ENCODE peak calls at places on chromosomes 1 and 21, in four cellular contexts. V is astrocyte of the cerebellum, T is astrocyte of the spinal cord, S is tibial artery. C is an unnamed sample.

GRCh38 chr1:47262787-47263413 is 30.9 kb upstream of the TAL1 start:
- DNase-seq in V (peak; percentile 16), T (peak; percentile 32), S (no peak), C (peak; percentile 36)

GRCh38 chr1:63116016-63116415 is 206.4 kb upstream of the FOXD3 start:
- DNase-seq in V (no peak), T (no peak), S (no peak), C (no peak)

GRCh38 chr1:168304865-168305264 is 24.2 kb downstream of the TBX19 start:
- DNase-seq in V (no peak), T (no peak), S (no peak), C (no peak)

GRCh38 chr21:15564907-15565306 is 164.9 kb upstream of the USP25 start:
- DNase-seq in V (no peak), T (no peak), S (no peak), C (no peak)

GRCh38 chr1:44110916-44111315 is 7.7 kb upstream of the KLF17 start:
- DNase-seq in V (no peak), T (no peak), S (no peak), C (no peak)

GRCh38 chr1:51548986-51549619 is 30.0 kb upstream of the EPS15 start:
- DNase-seq in V (no peak), T (no peak), S (no peak), C (peak; percentile 58)

GRCh38 chr1:82391712-82392111 is 591.0 kb downstream of the ADGRL2 start:
- DNase-seq in V (no peak), T (no peak), S (no peak), C (no peak)

GRCh38 chr21:19510653-19511052 is 1107.1 kb upstream of the TMPRSS15 start:
- DNase-seq in V (no peak), T (no peak), S (no peak), C (no peak)

GRCh38 chr1:97332716-97333115 is 588.1 kb downstream of the DPYD start:
- DNase-seq in V (peak; percentile 38), T (peak; percentile 82), S (no peak), C (peak; percentile 73)

GRCh38 chr1:233972951-233973635 is 68.6 kb downstream of the SLC35F3 start:
- DNase-seq in V (no peak), T (no peak), S (no peak), C (no peak)

DNA sequence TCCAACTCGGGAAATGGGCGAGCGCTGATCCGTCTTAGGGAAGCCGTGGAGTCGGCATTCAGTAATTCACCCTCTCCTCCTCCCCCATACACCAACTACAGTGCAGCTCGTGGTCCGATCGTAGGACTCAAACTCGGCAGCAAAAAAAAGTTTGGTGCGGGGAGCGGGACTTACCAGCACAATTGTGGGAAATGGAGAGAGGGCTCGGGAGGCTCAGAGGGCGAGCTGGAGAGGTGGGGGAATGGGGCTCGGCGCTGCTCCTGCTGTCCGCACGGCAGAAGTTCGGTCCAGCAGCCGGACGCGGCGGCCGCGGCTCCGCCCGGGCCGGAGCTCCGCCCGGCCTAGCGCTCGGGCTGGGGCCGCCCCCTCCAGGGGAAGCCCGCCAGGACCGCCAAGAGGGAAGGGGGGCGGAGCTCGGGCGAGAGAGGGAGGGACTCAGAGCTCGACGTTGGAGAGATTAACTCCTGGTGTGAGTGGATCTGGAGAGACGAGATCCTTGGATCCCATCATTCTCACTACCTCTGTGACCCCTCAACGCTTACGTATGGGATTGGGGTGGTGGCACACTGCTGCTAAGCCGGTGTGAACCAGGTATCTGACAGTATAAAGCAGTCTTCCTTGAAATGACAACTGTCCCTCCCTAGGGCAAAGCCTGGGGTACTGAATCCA is 744 bp upstream of the PIAS3 start:
- DNase-seq in V (peak; percentile 63), T (peak; percentile 89), S (peak; percentile 96), C (peak; percentile 87)
- TF ChIP-seq CTCF in V (no peak), T (no peak), S (peak; percentile 18), C (no peak)

GRCh38 chr21:44485796-44486195 is 30.5 kb downstream of the LRRC3 start:
- DNase-seq in V (no peak), T (no peak), S (no peak), C (no peak)
- H3K4me3 ChIP-seq in V (no peak overlapping the region), T (peak overlapping the region; percentile 8), S (no peak overlapping the region), C (peak overlapping the region; percentile 53)

GRCh38 chr1:228960705-228961104 is 225.4 kb downstream of the RHOU start:
- DNase-seq in V (no peak), T (no peak), S (no peak), C (no peak)
- TF ChIP-seq CTCF in V (no peak), T (no peak), S (no peak), C (no peak)

GRCh38 chr21:42655797-42656770 is 2.7 kb downstream of the PDE9A start:
- DNase-seq in V (no peak), T (no peak), S (no peak), C (no peak)
- H3K4me3 ChIP-seq in V (no peak overlapping the region), T (no peak overlapping the region), S (no peak overlapping the region), C (no peak overlapping the region)

GRCh38 chr1:101463195-101463594 is 226.4 kb downstream of the S1PR1 start:
- DNase-seq in V (no peak), T (no peak), S (no peak), C (peak; percentile 29)
- TF ChIP-seq CTCF in V (no peak), T (no peak), S (no peak), C (no peak)

DNA sequence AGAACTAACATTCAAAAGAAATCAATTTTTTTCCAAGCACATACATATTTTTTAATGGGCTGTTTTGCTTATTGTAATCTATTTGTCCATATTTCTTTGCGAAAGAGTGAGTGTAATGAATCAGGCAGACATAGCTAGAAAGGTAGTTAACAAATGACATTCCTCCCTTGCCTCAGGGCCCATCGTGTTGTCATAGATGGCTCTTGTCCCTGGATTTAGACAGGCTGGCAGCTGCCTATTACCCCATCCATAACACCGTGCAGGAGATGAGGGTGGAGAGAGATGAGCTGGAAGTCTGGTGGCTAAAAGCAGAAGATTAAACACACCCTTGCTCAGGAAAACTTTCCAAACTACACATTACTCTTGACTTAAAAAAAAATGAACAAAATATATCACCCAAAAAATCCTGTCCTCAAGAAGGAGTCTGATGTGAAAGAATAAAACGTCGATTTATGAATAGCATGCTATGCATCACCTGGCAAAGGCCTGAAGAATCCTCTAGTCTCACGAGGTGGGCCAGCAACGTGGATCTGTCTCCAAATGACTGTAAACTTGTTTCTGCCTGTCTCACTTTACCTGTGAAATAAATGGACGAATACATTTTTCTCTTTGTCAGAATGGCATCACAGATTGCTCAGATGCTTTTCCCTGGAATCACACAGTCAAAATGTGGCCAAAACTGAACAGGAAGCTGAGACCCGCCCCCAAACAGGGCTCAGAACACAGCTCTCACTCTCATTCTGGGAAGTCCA is 55.7 kb downstream of the C21orf91 start:
- DNase-seq in V (no peak), T (no peak), S (no peak), C (no peak)
- H3K4me3 ChIP-seq in V (no peak overlapping the region), T (no peak overlapping the region), S (no peak overlapping the region), C (no peak overlapping the region)

GRCh38 chr1:68438310-68438709 is 11.4 kb downstream of the RPE65 start:
- DNase-seq in V (no peak), T (no peak), S (no peak), C (no peak)

GRCh38 chr1:68448365-68448764 is 1.4 kb downstream of the RPE65 start:
- DNase-seq in V (no peak), T (no peak), S (no peak), C (no peak)

GRCh38 chr1:68442006-68442405 is 7.7 kb downstream of the RPE65 start:
- DNase-seq in V (no peak), T (no peak), S (no peak), C (no peak)

GRCh38 chr1:68442822-68443556 is 6.8 kb downstream of the RPE65 start:
- DNase-seq in V (no peak), T (peak; percentile 61), S (no peak), C (peak; percentile 58)
- TF ChIP-seq CTCF in V (peak; percentile 73), T (peak; percentile 82), S (peak; percentile 29), C (peak; percentile 80)

GRCh38 chr1:231419147-231419546 is 2.9 kb downstream of the EGLN1 start:
- DNase-seq in V (no peak), T (no peak), S (no peak), C (no peak)

GRCh38 chr1:231418101-231418740 is 3.9 kb downstream of the EGLN1 start:
- DNase-seq in V (no peak), T (no peak), S (no peak), C (no peak)

GRCh38 chr1:231418741-231419107 is 3.4 kb downstream of the EGLN1 start:
- DNase-seq in V (no peak), T (no peak), S (no peak), C (no peak)

GRCh38 chr1:231416896-231417295 is 5.2 kb downstream of the EGLN1 start:
- DNase-seq in V (no peak), T (no peak), S (no peak), C (no peak)

GRCh38 chr1:231417503-231417902 is 4.6 kb downstream of the EGLN1 start:
- DNase-seq in V (no peak), T (no peak), S (no peak), C (no peak)
- H3K4me3 ChIP-seq in V (peak overlapping the region; percentile 9), T (no peak overlapping the region), S (peak overlapping the region; percentile 80), C (no peak overlapping the region)

C was measured in AG10803.